ENCODE peak calls at places on chromosomes 13 and 19, in seven cellular contexts. U, N, B, Y, R, Z and C are unnamed samples.

GRCh38 chr19:16258440-16258903 is 60.8 kb downstream of the AP1M1 start:
- DNase-seq in U (peak; percentile 68), N (no peak), B (no peak), Y (peak; percentile 94), R (no peak), Z (peak; percentile 44), C (peak; percentile 25)

GRCh38 chr13:25659091-25659502 is 287.3 kb downstream of the ATP8A2 start:
- DNase-seq in U (peak; percentile 36), N (no peak), B (no peak), Y (no peak), R (no peak), Z (no peak), C (no peak)

GRCh38 chr13:113820813-113821651 is 42.8 kb downstream of the GAS6 start:
- DNase-seq in U (no peak), N (no peak), B (peak; percentile 99), Y (peak; percentile 96), R (peak; percentile 69), Z (peak; percentile 63), C (no peak)

GRCh38 chr13:110307697-110308376 is 753 bp downstream of the COL4A2 start:
- DNase-seq in U (no peak), N (no peak), B (peak; percentile 53), Y (no peak), R (peak; percentile 36), Z (no peak), C (no peak)

GRCh38 chr19:10141973-10142372 is 22.3 kb upstream of the EIF3G start:
- DNase-seq in U (no peak), N (no peak), B (no peak), Y (no peak), R (no peak), Z (no peak), C (no peak)

GRCh38 chr19:16514383-16515019 is 18.3 kb downstream of the C19orf44 start:
- DNase-seq in U (no peak), N (no peak), B (no peak), Y (no peak), R (no peak), Z (no peak), C (no peak)

GRCh38 chr19:15317392-15318011 is 14.8 kb downstream of the BRD4 start:
- DNase-seq in U (no peak), N (no peak), B (no peak), Y (no peak), R (no peak), Z (no peak), C (no peak)

GRCh38 chr13:65943711-65944110 is 1286.4 kb downstream of the PCDH9 start:
- DNase-seq in U (no peak), N (no peak), B (no peak), Y (no peak), R (no peak), Z (no peak), C (no peak)

GRCh38 chr13:21831654-21832324 is 160.9 kb downstream of the FGF9 start:
- DNase-seq in U (no peak), N (no peak), B (no peak), Y (no peak), R (no peak), Z (no peak), C (no peak)

GRCh38 chr13:21834511-21834910 is 163.6 kb downstream of the FGF9 start:
- DNase-seq in U (no peak), N (no peak), B (no peak), Y (no peak), R (no peak), Z (no peak), C (no peak)

GRCh38 chr13:21837288-21837687 is 166.4 kb downstream of the FGF9 start:
- DNase-seq in U (no peak), N (no peak), B (no peak), Y (no peak), R (no peak), Z (no peak), C (no peak)

GRCh38 chr13:21837841-21838551 is 167.1 kb downstream of the FGF9 start:
- DNase-seq in U (no peak), N (no peak), B (no peak), Y (no peak), R (no peak), Z (no peak), C (no peak)

DNA sequence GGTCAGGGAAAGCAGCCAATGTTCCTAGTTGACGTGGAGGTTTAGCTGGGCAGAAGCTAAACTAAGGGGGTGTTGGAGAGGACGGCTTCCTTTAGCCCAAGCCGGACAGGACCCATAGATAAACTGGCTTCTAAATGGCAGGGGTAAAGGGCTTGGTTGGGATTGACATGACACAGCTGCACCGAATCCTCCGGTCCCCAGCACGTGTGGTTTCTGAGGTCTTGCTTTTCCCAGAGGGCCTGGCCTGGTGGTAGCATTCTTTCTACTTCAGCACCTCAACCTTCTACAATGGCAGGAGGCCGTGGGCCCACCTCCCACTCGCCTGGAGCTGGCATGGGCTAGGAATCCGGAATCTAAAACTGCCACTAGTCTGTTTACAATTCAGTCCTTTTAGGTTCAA is 163.0 kb downstream of the FGF9 start:
- DNase-seq in U (no peak), N (no peak), B (no peak), Y (no peak), R (no peak), Z (no peak), C (no peak)
- H3K27ac ChIP-seq in U (no peak overlapping the region), N (no peak overlapping the region), B (no peak overlapping the region), Y (no peak overlapping the region), R (no peak overlapping the region), Z (no peak overlapping the region), C (no peak overlapping the region)

DNA sequence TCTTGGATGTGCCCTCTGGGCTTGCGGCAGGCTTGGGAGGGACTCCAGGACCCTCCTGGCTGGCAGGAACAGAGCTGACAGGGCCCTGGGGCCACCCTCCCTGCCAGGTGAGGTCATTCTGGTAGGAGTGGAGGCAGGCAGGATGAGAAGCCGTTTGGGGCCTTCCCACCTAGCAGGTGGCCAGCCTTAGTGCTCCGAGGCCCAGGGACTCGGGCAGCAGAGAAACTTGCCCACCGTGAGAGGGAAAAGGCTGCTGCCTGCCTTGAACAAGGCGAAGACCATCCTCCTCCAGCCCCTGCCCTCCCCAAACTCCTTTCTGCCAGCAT is 8.5 kb downstream of the RFX1 start:
- DNase-seq in U (no peak), N (no peak), B (no peak), Y (no peak), R (no peak), Z (no peak), C (no peak)
- H3K4me3 ChIP-seq in U (no peak overlapping the region), N (no peak overlapping the region), B (no peak overlapping the region), Y (no peak overlapping the region), R (no peak overlapping the region), Z (no peak overlapping the region), C (no peak overlapping the region)

GRCh38 chr19:38384209-38385027 is 3.4 kb downstream of the GGN start:
- DNase-seq in U (no peak), N (no peak), B (peak; percentile 48), Y (no peak), R (peak; percentile 75), Z (no peak), C (no peak)
- H3K27ac ChIP-seq in U (no peak overlapping the region), N (no peak overlapping the region), B (no peak overlapping the region), Y (no peak overlapping the region), R (no peak overlapping the region), Z (no peak overlapping the region), C (no peak overlapping the region)

DNA sequence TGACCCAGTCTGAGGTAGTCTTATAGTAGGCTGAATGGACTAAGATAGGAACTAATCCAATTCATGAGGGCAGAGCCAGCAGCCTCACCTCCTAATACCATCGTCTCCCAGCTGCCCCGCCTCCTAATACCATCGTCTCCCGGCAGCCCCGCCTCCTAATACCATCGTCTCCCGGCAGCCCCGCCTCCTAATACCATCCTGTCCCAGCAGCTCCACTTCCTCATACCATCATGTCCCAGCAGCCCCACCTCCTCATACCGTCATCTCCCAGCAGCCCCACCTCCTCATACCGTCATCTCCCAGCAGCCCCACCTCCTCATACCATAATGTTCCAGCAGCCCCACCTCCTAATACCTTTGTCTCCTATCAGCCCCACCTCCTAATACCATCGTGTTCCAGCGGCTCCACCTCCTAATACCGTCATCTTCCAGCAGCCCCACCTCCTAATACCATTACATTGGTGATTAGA is 2.5 kb upstream of the ARGLU1 start:
- DNase-seq in U (peak; percentile 80), N (peak; percentile 42), B (peak; percentile 39), Y (no peak), R (peak; percentile 91), Z (peak; percentile 46), C (peak; percentile 16)
- H3K4me3 ChIP-seq in U (no peak overlapping the region), N (no peak overlapping the region), B (no peak overlapping the region), Y (no peak overlapping the region), R (peak overlapping the region; percentile 36), Z (no peak overlapping the region), C (no peak overlapping the region)

DNA sequence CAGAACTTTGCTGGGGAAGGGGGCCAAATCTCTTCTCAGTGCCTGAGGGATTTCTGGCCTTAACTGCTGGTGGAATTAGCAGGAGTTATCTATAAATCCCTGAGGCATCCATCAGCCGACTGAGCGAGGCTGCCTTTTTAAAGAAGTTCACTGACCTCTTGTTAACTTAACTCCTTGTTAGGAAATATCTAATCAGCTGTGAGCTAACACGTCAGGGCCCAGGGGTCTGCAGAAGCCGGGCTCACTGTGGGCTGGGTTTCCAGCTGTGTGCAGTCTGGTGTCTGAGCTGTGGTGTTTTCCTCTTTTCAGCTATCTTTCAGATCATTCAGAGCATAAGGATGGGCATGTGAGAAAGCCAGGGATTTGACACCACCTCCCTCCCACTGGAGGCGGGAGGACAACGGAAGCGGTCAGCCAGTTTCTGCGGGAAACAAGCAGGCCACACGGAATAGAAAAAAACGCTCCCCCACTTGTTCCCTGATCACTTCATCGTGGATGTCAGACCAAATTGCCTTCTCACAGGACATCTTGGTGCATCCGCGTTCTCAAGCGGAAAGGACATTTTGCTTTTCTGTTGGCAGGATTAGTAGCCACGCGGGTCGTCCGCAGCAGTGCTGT is 23.4 kb downstream of the SERP2 start:
- DNase-seq in U (no peak), N (no peak), B (peak; percentile 91), Y (no peak), R (no peak), Z (no peak), C (no peak)
- H3K27ac ChIP-seq in U (peak overlapping the region; percentile 77), N (no peak overlapping the region), B (peak overlapping the region; percentile 93), Y (peak overlapping the region; percentile 62), R (no peak overlapping the region), Z (peak overlapping the region; percentile 57), C (peak overlapping the region; percentile 86)